ENCODE peak calls at places on chromosomes 7 and 10, in four cellular contexts. One of them, this sample, is unnamed.

GRCh38 chr10:112732277-112732891 is 217.7 kb upstream of the TCF7L2 start:
- DNase-seq in endothelial cell: no peak
- DNase-seq in astrocyte of the spinal cord: no peak
- DNase-seq in SK-N-SH: no peak
- DNase-seq in this sample: no peak

GRCh38 chr7:47968852-47969774 is 10.3 kb downstream of the HUS1 start:
- DNase-seq in SK-N-SH: peak; percentile 89
- DNase-seq in endothelial cell: peak; percentile 84
- DNase-seq in astrocyte of the spinal cord: peak; percentile 76
- DNase-seq in this sample: peak; percentile 72

GRCh38 chr10:133114251-133114650 is 26.5 kb downstream of the ADGRA1 start:
- DNase-seq in astrocyte of the spinal cord: no peak
- DNase-seq in SK-N-SH: no peak
- DNase-seq in endothelial cell: no peak
- DNase-seq in this sample: no peak

GRCh38 chr7:38679419-38679818 is 48.2 kb upstream of the AMPH start:
- DNase-seq in endothelial cell: no peak
- DNase-seq in astrocyte of the spinal cord: no peak
- DNase-seq in SK-N-SH: no peak
- DNase-seq in this sample: no peak

GRCh38 chr7:74405191-74405898 is 48.4 kb upstream of the GTF2IRD1 start:
- DNase-seq in endothelial cell: peak; percentile 43
- DNase-seq in SK-N-SH: peak; percentile 76
- DNase-seq in astrocyte of the spinal cord: no peak
- DNase-seq in this sample: no peak

GRCh38 chr7:121954803-121955202 is 81.8 kb downstream of the PTPRZ1 start:
- DNase-seq in SK-N-SH: no peak
- DNase-seq in endothelial cell: no peak
- DNase-seq in astrocyte of the spinal cord: peak; percentile 83
- DNase-seq in this sample: no peak

GRCh38 chr7:129825005-129825553 is 127.7 kb downstream of the UBE2H start:
- DNase-seq in astrocyte of the spinal cord: peak; percentile 63
- DNase-seq in endothelial cell: peak; percentile 60
- DNase-seq in SK-N-SH: peak; percentile 95
- DNase-seq in this sample: peak; percentile 69

GRCh38 chr10:26696786-26697162 is 727 bp upstream of the PDSS1 start:
- DNase-seq in astrocyte of the spinal cord: no peak
- DNase-seq in endothelial cell: no peak
- DNase-seq in SK-N-SH: no peak
- DNase-seq in this sample: no peak

GRCh38 chr7:117025891-117026290 is 72.6 kb downstream of the ST7 start:
- DNase-seq in SK-N-SH: no peak
- DNase-seq in endothelial cell: no peak
- DNase-seq in astrocyte of the spinal cord: no peak
- DNase-seq in this sample: no peak

GRCh38 chr10:117621795-117622420 is 79.4 kb downstream of the EMX2 start:
- DNase-seq in astrocyte of the spinal cord: no peak
- DNase-seq in endothelial cell: no peak
- DNase-seq in SK-N-SH: no peak
- DNase-seq in this sample: no peak

GRCh38 chr7:25731881-25732240 is 420.1 kb upstream of the NFE2L3 start:
- DNase-seq in astrocyte of the spinal cord: no peak
- DNase-seq in SK-N-SH: no peak
- DNase-seq in endothelial cell: no peak
- DNase-seq in this sample: no peak

GRCh38 chr10:98270026-98270740 is 2.2 kb upstream of the LOXL4 start:
- DNase-seq in endothelial cell: no peak
- DNase-seq in SK-N-SH: no peak
- DNase-seq in astrocyte of the spinal cord: no peak
- DNase-seq in this sample: no peak

GRCh38 chr7:100171087-100171681 is 2.8 kb upstream of the GAL3ST4 start:
- DNase-seq in SK-N-SH: no peak
- DNase-seq in astrocyte of the spinal cord: no peak
- DNase-seq in endothelial cell: peak; percentile 31
- DNase-seq in this sample: peak; percentile 68

GRCh38 chr7:96236198-96237039 is 85.5 kb downstream of the SLC25A13 start:
- DNase-seq in endothelial cell: no peak
- DNase-seq in SK-N-SH: peak; percentile 42
- DNase-seq in astrocyte of the spinal cord: peak; percentile 92
- DNase-seq in this sample: no peak

GRCh38 chr10:88858493-88858892 is 6.8 kb upstream of the ANKRD22 start:
- DNase-seq in astrocyte of the spinal cord: no peak
- DNase-seq in endothelial cell: no peak
- DNase-seq in SK-N-SH: no peak
- DNase-seq in this sample: no peak

GRCh38 chr7:12162420-12163113 is 48.5 kb upstream of the TMEM106B start:
- DNase-seq in endothelial cell: no peak
- DNase-seq in SK-N-SH: no peak
- DNase-seq in astrocyte of the spinal cord: peak; percentile 72
- DNase-seq in this sample: no peak

GRCh38 chr7:24201221-24201620 is 82.8 kb upstream of the NPY start:
- DNase-seq in astrocyte of the spinal cord: no peak
- DNase-seq in endothelial cell: no peak
- DNase-seq in SK-N-SH: no peak
- DNase-seq in this sample: no peak

GRCh38 chr10:31418481-31418880 is 99.5 kb downstream of the ZEB1 start:
- DNase-seq in astrocyte of the spinal cord: no peak
- DNase-seq in endothelial cell: no peak
- DNase-seq in SK-N-SH: no peak
- DNase-seq in this sample: no peak

GRCh38 chr10:129971381-129972144 is 7.5 kb upstream of the EBF3 start:
- DNase-seq in astrocyte of the spinal cord: no peak
- DNase-seq in endothelial cell: peak; percentile 78
- DNase-seq in SK-N-SH: peak; percentile 96
- DNase-seq in this sample: peak; percentile 87

GRCh38 chr7:53420550-53420949 is 385.1 kb downstream of the POM121L12 start:
- DNase-seq in SK-N-SH: no peak
- DNase-seq in endothelial cell: no peak
- DNase-seq in astrocyte of the spinal cord: no peak
- DNase-seq in this sample: no peak

GRCh38 chr7:66522518-66522917 is 106.2 kb upstream of the KCTD7 start:
- DNase-seq in astrocyte of the spinal cord: no peak
- DNase-seq in SK-N-SH: peak; percentile 55
- DNase-seq in endothelial cell: no peak
- DNase-seq in this sample: no peak

GRCh38 chr10:35690534-35690933 is 48.4 kb upstream of the FZD8 start:
- DNase-seq in endothelial cell: no peak
- DNase-seq in SK-N-SH: no peak
- DNase-seq in astrocyte of the spinal cord: no peak
- DNase-seq in this sample: no peak

GRCh38 chr10:43524434-43525247 is 49.8 kb downstream of the ZNF239 start:
- DNase-seq in astrocyte of the spinal cord: peak; percentile 6
- DNase-seq in endothelial cell: no peak
- DNase-seq in SK-N-SH: no peak
- DNase-seq in this sample: no peak

GRCh38 chr7:76353744-76354143 is 5.0 kb downstream of the YWHAG start:
- DNase-seq in astrocyte of the spinal cord: no peak
- DNase-seq in SK-N-SH: no peak
- DNase-seq in endothelial cell: no peak
- DNase-seq in this sample: no peak

GRCh38 chr10:45551387-45551786 is 121.2 kb downstream of the ZFAND4 start:
- DNase-seq in SK-N-SH: no peak
- DNase-seq in endothelial cell: no peak
- DNase-seq in astrocyte of the spinal cord: no peak
- DNase-seq in this sample: no peak

GRCh38 chr7:22481726-22482125 is 18.3 kb downstream of the STEAP1B start:
- DNase-seq in SK-N-SH: no peak
- DNase-seq in endothelial cell: no peak
- DNase-seq in astrocyte of the spinal cord: no peak
- DNase-seq in this sample: no peak

GRCh38 chr7:28688651-28689050 is 269.5 kb downstream of the TRIL start:
- DNase-seq in endothelial cell: no peak
- DNase-seq in SK-N-SH: no peak
- DNase-seq in astrocyte of the spinal cord: peak; percentile 74
- DNase-seq in this sample: no peak

GRCh38 chr10:112819231-112819630 is 130.8 kb upstream of the TCF7L2 start:
- DNase-seq in astrocyte of the spinal cord: no peak
- DNase-seq in SK-N-SH: no peak
- DNase-seq in endothelial cell: no peak
- DNase-seq in this sample: no peak

GRCh38 chr10:85673270-85673669 is 693.3 kb downstream of the GRID1 start:
- DNase-seq in astrocyte of the spinal cord: no peak
- DNase-seq in SK-N-SH: no peak
- DNase-seq in endothelial cell: no peak
- DNase-seq in this sample: no peak

GRCh38 chr10:85679061-85679460 is 687.5 kb downstream of the GRID1 start:
- DNase-seq in astrocyte of the spinal cord: no peak
- DNase-seq in endothelial cell: no peak
- DNase-seq in SK-N-SH: no peak
- DNase-seq in this sample: no peak

GRCh38 chr10:85671530-85671929 is 695.1 kb downstream of the GRID1 start:
- DNase-seq in SK-N-SH: no peak
- DNase-seq in endothelial cell: no peak
- DNase-seq in astrocyte of the spinal cord: no peak
- DNase-seq in this sample: no peak

GRCh38 chr10:85679696-85680095 is 686.9 kb downstream of the GRID1 start:
- DNase-seq in SK-N-SH: no peak
- DNase-seq in endothelial cell: no peak
- DNase-seq in astrocyte of the spinal cord: no peak
- DNase-seq in this sample: no peak

DNA sequence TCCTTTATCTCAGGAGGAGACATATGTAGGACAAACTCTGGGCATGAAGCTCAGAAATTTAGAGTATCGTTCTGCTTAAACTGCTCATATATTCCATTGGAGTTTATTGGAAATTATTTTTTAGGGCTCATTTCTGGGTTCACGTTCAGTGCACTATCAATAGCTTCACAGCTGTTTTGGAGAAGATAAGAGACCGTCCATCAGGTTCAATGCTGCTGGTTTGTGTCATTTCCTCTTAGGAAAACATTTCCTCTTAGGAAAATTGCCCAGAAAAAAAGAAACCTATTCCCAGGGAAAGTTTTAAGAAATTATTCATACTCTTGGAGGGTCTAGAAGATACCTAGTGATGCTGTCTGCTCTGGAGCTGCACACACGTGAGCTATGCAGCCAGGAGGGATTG is 691.7 kb downstream of the GRID1 start:
- DNase-seq in endothelial cell: no peak
- DNase-seq in SK-N-SH: no peak
- DNase-seq in astrocyte of the spinal cord: no peak
- DNase-seq in this sample: no peak
- TF ChIP-seq CTCF in endothelial cell: no peak
- TF ChIP-seq CTCF in SK-N-SH: no peak
- TF ChIP-seq CTCF in astrocyte of the spinal cord: no peak
- TF ChIP-seq CTCF in this sample: no peak

GRCh38 chr10:103660364-103661197 is 167.1 kb downstream of the NEURL1 start:
- DNase-seq in SK-N-SH: no peak
- DNase-seq in astrocyte of the spinal cord: peak; percentile 71
- DNase-seq in endothelial cell: no peak
- DNase-seq in this sample: peak; percentile 70

GRCh38 chr10:103654925-103655324 is 161.4 kb downstream of the NEURL1 start:
- DNase-seq in astrocyte of the spinal cord: no peak
- DNase-seq in SK-N-SH: no peak
- DNase-seq in endothelial cell: no peak
- DNase-seq in this sample: no peak

GRCh38 chr10:103657061-103657591 is 163.6 kb downstream of the NEURL1 start:
- DNase-seq in endothelial cell: no peak
- DNase-seq in SK-N-SH: no peak
- DNase-seq in astrocyte of the spinal cord: no peak
- DNase-seq in this sample: no peak

GRCh38 chr10:103659674-103660363 is 166.3 kb downstream of the NEURL1 start:
- DNase-seq in endothelial cell: no peak
- DNase-seq in astrocyte of the spinal cord: peak; percentile 94
- DNase-seq in SK-N-SH: no peak
- DNase-seq in this sample: peak; percentile 92

DNA sequence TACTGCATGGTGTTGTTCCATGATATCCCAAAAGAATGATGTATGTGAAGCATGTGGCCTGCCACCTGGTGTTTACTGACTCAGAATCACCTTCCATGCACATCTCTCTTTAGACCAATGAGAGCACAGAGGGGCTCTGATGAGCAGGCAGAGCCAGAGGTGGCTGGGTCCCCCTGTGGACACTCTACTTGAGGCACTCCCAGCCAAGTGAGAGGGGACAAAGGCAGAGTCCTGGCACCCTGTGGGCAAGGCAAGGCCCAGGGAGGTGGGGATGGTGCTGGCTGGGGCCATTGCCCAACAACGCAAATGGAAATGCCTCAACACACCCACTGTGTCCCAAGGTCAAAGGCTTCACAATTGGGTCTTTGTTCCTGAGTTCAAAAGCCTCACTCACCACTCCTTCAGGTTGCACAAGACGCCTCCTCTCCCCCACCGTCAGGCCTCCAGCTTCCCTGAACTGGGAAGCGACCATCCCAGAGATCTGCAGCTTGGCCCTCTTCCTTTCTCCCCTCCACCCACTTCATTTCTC is 164.6 kb downstream of the NEURL1 start:
- DNase-seq in SK-N-SH: no peak
- DNase-seq in astrocyte of the spinal cord: no peak
- DNase-seq in endothelial cell: no peak
- DNase-seq in this sample: no peak
- TF ChIP-seq CTCF in SK-N-SH: no peak
- TF ChIP-seq CTCF in astrocyte of the spinal cord: no peak
- TF ChIP-seq CTCF in endothelial cell: no peak
- TF ChIP-seq CTCF in this sample: no peak

GRCh38 chr10:75401569-75402485 is at the start of gene ZNF503:
- DNase-seq in SK-N-SH: peak; percentile 95
- DNase-seq in endothelial cell: peak; percentile 93
- DNase-seq in astrocyte of the spinal cord: peak; percentile 99
- DNase-seq in this sample: peak; percentile 67
- TF ChIP-seq CTCF in SK-N-SH: peak; percentile 14
- TF ChIP-seq CTCF in endothelial cell: no peak
- TF ChIP-seq CTCF in astrocyte of the spinal cord: peak; percentile 24
- TF ChIP-seq CTCF in this sample: no peak

GRCh38 chr7:131302876-131303707 is 24.6 kb upstream of the MKLN1 start:
- DNase-seq in astrocyte of the spinal cord: peak; percentile 30
- DNase-seq in endothelial cell: peak; percentile 11
- DNase-seq in SK-N-SH: no peak
- DNase-seq in this sample: peak; percentile 37
- TF ChIP-seq CTCF in astrocyte of the spinal cord: peak; percentile 63
- TF ChIP-seq CTCF in endothelial cell: no peak
- TF ChIP-seq CTCF in SK-N-SH: peak; percentile 69
- TF ChIP-seq CTCF in this sample: peak; percentile 34

GRCh38 chr7:50268990-50269389 is 35.5 kb upstream of the IKZF1 start:
- DNase-seq in astrocyte of the spinal cord: no peak
- DNase-seq in endothelial cell: no peak
- DNase-seq in SK-N-SH: no peak
- DNase-seq in this sample: no peak
- TF ChIP-seq CTCF in astrocyte of the spinal cord: no peak
- TF ChIP-seq CTCF in endothelial cell: no peak
- TF ChIP-seq CTCF in SK-N-SH: no peak
- TF ChIP-seq CTCF in this sample: no peak

GRCh38 chr7:70829221-70830059 is 302.5 kb upstream of the GALNT17 start:
- DNase-seq in endothelial cell: peak; percentile 68
- DNase-seq in astrocyte of the spinal cord: peak; percentile 50
- DNase-seq in SK-N-SH: peak; percentile 81
- DNase-seq in this sample: peak; percentile 74
- TF ChIP-seq CTCF in endothelial cell: peak; percentile 93
- TF ChIP-seq CTCF in astrocyte of the spinal cord: peak; percentile 80
- TF ChIP-seq CTCF in SK-N-SH: peak; percentile 88
- TF ChIP-seq CTCF in this sample: peak; percentile 79

DNA sequence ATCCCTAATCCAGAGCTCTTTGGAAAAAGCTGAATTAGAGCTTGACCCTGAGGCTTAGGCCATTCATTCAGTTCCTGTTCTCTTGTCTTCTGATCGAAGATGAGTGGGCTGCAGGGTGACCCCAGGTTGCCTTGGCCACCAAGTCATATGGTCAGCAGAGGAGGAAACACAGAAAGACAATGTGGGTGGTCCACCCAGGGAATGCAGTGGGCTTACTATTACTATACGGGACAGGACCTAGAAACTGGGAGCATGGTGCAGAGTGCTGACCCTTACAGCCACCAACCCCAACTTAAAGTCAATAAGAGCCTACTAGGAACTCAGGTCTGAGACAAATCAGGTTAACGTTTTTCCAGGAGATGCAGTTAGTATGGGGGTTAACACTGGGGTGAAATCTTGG is 200.5 kb downstream of the HERPUD2 start:
- DNase-seq in endothelial cell: no peak
- DNase-seq in astrocyte of the spinal cord: no peak
- DNase-seq in SK-N-SH: no peak
- DNase-seq in this sample: no peak
- TF ChIP-seq CTCF in endothelial cell: no peak
- TF ChIP-seq CTCF in astrocyte of the spinal cord: no peak
- TF ChIP-seq CTCF in SK-N-SH: no peak
- TF ChIP-seq CTCF in this sample: no peak